ENCODE peak calls at places on chromosomes 12 and 14, in four cellular contexts. N, V, D and S are unnamed samples.

GRCh38 chr14:24365600-24366374 is 2.2 kb upstream of the NFATC4 start:
- DNase-seq in N (peak), V (peak), D (peak), S (peak)

GRCh38 chr12:121797937-121798801 is 4.7 kb upstream of the RHOF start:
- DNase-seq in N (no peak), V (no peak), D (no peak), S (no peak)

GRCh38 chr12:102757154-102757873 is 159.7 kb downstream of the PAH start:
- DNase-seq in N (no peak), V (no peak), D (no peak), S (no peak)

GRCh38 chr12:106918746-106919145 is 37.0 kb upstream of the TMEM263 start:
- DNase-seq in N (no peak), V (no peak), D (peak), S (no peak)

GRCh38 chr12:95731519-95731958 is 59.0 kb downstream of the NTN4 start:
- DNase-seq in N (no peak), V (no peak), D (no peak), S (no peak)

GRCh38 chr14:101836131-101836530 is 74.6 kb downstream of the PPP2R5C start:
- DNase-seq in N (no peak), V (no peak), D (no peak), S (no peak)

GRCh38 chr14:68173227-68173972 is 353.8 kb downstream of the RAD51B start:
- DNase-seq in N (no peak), V (no peak), D (no peak), S (no peak)

GRCh38 chr12:3604750-3605638 is 114.0 kb downstream of the PRMT8 start:
- DNase-seq in N (no peak), V (no peak), D (no peak), S (no peak)

GRCh38 chr14:104931771-104932675 is 7.3 kb downstream of the PLD4 start:
- DNase-seq in N (no peak), V (no peak), D (no peak), S (no peak)

GRCh38 chr12:46430340-46430948 is 57.9 kb upstream of the SLC38A2 start:
- DNase-seq in N (no peak), V (no peak), D (peak), S (no peak)

GRCh38 chr14:69816216-69816615 is 19.2 kb upstream of the SLC10A1 start:
- DNase-seq in N (no peak), V (no peak), D (no peak), S (no peak)

GRCh38 chr12:62259311-62259992 is 752 bp upstream of the USP15 start:
- DNase-seq in N (no peak), V (no peak), D (peak), S (no peak)

GRCh38 chr12:42141981-42142606 is 2.6 kb downstream of the GXYLT1 start:
- DNase-seq in N (no peak), V (no peak), D (no peak), S (no peak)

GRCh38 chr14:65251213-65251612 is 148.9 kb upstream of the MAX start:
- DNase-seq in N (no peak), V (no peak), D (no peak), S (no peak)

GRCh38 chr12:32561931-32562341 is 117.2 kb upstream of the DNM1L start:
- DNase-seq in N (no peak), V (no peak), D (no peak), S (no peak)

GRCh38 chr14:36320210-36321003 is at the start of gene MBIP:
- DNase-seq in N (peak), V (peak), D (peak), S (peak)

GRCh38 chr12:53068811-53069585 is 10.2 kb downstream of the SPRYD3 start:
- DNase-seq in N (no peak), V (no peak), D (no peak), S (peak)

GRCh38 chr14:41806355-41806975 is 199.8 kb downstream of the LRFN5 start:
- DNase-seq in N (no peak), V (no peak), D (no peak), S (no peak)

GRCh38 chr14:54728700-54729527 is 162.0 kb downstream of the SAMD4A start:
- DNase-seq in N (no peak), V (no peak), D (no peak), S (no peak)

GRCh38 chr12:49389092-49389703 is 21.9 kb downstream of the SPATS2 start:
- DNase-seq in N (no peak), V (peak), D (peak), S (no peak)